ENCODE peak calls at places on chromosomes 3 and 15, in five cellular contexts. R is fibroblast of lung, P is K562, F is upper lobe of right lung, O is colonic mucosa. U is an unnamed sample. For H3K27me3 and H3K4me1, the result is how much of the 10 kb centered on the place peaks cover.

GRCh38 chr3:98655666-98656065 is 62.3 kb upstream of the CPOX start:
- DNase-seq in R (peak), P (no peak), F (no peak), O (no peak), U (peak)

GRCh38 chr3:69785769-69786311 is 46.6 kb downstream of the MITF start:
- DNase-seq in R (no peak), P (no peak), F (no peak), O (no peak), U (no peak)

GRCh38 chr3:176967525-176967924 is 229.8 kb downstream of the TBL1XR1 start:
- DNase-seq in R (no peak), P (no peak), F (no peak), O (no peak), U (no peak)

GRCh38 chr15:31070867-31071266 is 30.7 kb downstream of the TRPM1 start:
- DNase-seq in R (no peak), P (no peak), F (no peak), O (no peak), U (no peak)

GRCh38 chr3:58347984-58348383 is 15.3 kb downstream of the PXK start:
- DNase-seq in R (no peak), P (no peak), F (no peak), O (no peak), U (no peak)

GRCh38 chr3:27888562-27888961 is 166.4 kb upstream of the EOMES start:
- DNase-seq in R (no peak), P (no peak), F (no peak), O (no peak), U (no peak)

GRCh38 chr3:44954962-44955361 is 21.0 kb downstream of the ZDHHC3 start:
- DNase-seq in R (peak), P (peak), F (peak), O (no peak), U (no peak)

GRCh38 chr15:38530113-38530512 is 34.5 kb downstream of the RASGRP1 start:
- DNase-seq in R (no peak), P (no peak), F (no peak), O (no peak), U (no peak)

GRCh38 chr15:42749266-42749665 is 12.3 kb upstream of the CDAN1 start:
- DNase-seq in R (no peak), P (no peak), F (no peak), O (no peak), U (no peak)

GRCh38 chr3:101720851-101721649 is 3.4 kb upstream of the CEP97 start:
- DNase-seq in R (peak), P (no peak), F (no peak), O (no peak), U (peak)

GRCh38 chr3:99410789-99411311 is 227.5 kb upstream of the COL8A1 start:
- DNase-seq in R (peak), P (no peak), F (no peak), O (no peak), U (peak)

GRCh38 chr3:145017959-145018358 is 1046.3 kb downstream of the DIPK2A start:
- DNase-seq in R (peak), P (no peak), F (no peak), O (no peak), U (peak)

GRCh38 chr15:31217067-31217466 is 109.6 kb upstream of the KLF13 start:
- DNase-seq in R (no peak), P (no peak), F (no peak), O (no peak), U (no peak)

GRCh38 chr3:90136468-90137191 is 1029.2 kb downstream of the EPHA3 start:
- DNase-seq in R (no peak), P (no peak), F (no peak), O (peak), U (no peak)

GRCh38 chr3:194575484-194576210 is 57.6 kb downstream of the TMEM44 start:
- DNase-seq in R (peak), P (no peak), F (no peak), O (no peak), U (peak)

GRCh38 chr15:68054658-68055223 is 626 bp downstream of the PIAS1 start:
- DNase-seq in R (peak), P (peak), F (peak), O (peak), U (peak)

GRCh38 chr15:27509014-27509413 is 538.0 kb downstream of the GABRG3 start:
- DNase-seq in R (no peak), P (no peak), F (no peak), O (no peak), U (no peak)

GRCh38 chr3:52978109-52978754 is 67.6 kb downstream of the SFMBT1 start:
- DNase-seq in R (no peak), P (no peak), F (no peak), O (no peak), U (peak)

GRCh38 chr3:53812434-53812833 is 33.8 kb downstream of the CHDH start:
- DNase-seq in R (no peak), P (no peak), F (no peak), O (no peak), U (no peak)

GRCh38 chr3:192700885-192701284 is 26.5 kb downstream of the FGF12 start:
- DNase-seq in R (no peak), P (no peak), F (no peak), O (no peak), U (no peak)

DNA sequence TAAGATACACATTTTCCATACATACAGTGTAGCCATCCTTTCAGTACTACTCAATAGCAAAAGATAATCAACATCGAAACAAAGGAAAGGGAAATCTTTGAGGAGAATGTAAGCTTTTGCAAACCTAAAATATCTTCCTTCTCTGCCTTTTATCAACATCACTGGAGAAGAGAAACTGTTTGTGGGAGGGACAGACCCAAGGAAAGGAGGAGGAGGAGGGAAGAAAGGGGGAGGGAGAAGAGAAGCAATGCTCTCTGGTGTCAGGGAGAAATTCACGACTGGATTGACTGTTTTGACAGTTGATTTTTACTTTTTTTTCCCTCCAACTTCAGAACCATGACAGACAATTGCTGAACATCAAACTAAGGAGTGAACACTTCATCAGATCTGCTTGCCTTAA is 133.3 kb downstream of the CD47 start:
- DNase-seq in R (no peak), P (no peak), F (no peak), O (no peak), U (no peak)
- TF ChIP-seq CTCF in R (no peak), P (no peak), F (no peak), O (no peak), U (no peak)

DNA sequence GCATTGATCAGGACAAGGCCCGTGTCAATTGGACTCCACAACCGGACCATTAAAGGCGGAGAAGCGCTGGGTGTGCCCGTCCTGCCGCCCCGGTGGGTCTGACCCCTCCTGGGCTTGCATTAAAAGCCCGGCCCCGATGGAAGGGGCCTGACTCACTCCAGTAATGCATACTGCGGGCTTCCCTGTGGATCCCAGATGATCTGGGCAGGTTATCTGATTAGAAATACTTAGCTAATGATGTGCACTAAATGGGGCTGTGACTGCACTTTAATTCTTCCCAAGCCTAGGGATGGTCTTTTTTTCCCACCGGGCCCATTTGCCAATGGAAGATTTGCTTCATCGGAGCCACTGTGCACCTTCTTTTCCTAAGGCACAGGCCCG is 124.8 kb downstream of the TMEM266 start:
- DNase-seq in R (no peak), P (no peak), F (no peak), O (no peak), U (no peak)
- H3K27me3 ChIP-seq in R (under half), P (under half), F (under half), O (under half), U (under half)

GRCh38 chr3:190381356-190381940 is 6.5 kb upstream of the CLDN16 start:
- DNase-seq in R (no peak), P (no peak), F (no peak), O (no peak), U (peak)

GRCh38 chr3:190385835-190386688 is 1.9 kb upstream of the CLDN16 start:
- DNase-seq in R (peak), P (no peak), F (no peak), O (no peak), U (peak)

GRCh38 chr3:190382082-190382481 is 5.9 kb upstream of the CLDN16 start:
- DNase-seq in R (peak), P (no peak), F (no peak), O (no peak), U (peak)

GRCh38 chr3:190387578-190388213 is at the start of gene CLDN16:
- DNase-seq in R (no peak), P (no peak), F (no peak), O (no peak), U (no peak)

DNA sequence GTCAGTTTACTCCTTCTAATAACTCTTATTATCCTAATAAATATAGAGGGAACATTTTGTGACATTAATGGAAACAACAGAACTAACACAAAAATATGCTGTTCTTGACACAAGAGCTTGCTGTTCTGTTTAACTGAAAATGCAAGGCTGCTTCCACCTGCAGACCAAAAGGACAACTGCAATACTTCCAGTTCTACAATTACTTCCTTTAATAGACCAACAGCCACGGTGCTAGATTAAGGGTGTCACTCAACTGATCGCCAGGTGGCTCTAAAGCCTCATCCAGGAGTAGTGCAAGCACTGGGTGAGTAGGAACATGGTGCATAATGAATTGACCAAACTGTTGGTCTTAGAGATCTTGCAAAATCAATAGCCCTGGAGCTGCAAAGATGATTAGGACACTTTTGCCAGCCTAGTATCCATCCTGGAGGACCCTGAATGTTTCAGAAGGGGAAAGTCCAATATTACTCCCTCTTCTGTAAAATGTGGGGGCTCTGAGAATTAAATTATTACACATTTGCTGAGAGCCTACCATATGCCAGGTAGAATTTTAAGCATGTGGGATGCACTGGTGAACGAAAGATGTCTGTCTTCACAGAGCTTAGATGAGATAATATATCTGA is 3.6 kb upstream of the CLDN16 start:
- DNase-seq in R (peak), P (peak), F (no peak), O (peak), U (peak)
- H3K4me1 ChIP-seq in R (under half), P (under half), F (under half), O (under half), U (under half)

GRCh38 chr3:31364711-31365110 is 168.0 kb upstream of the STT3B start:
- DNase-seq in R (peak), P (peak), F (no peak), O (no peak), U (peak)
- TF ChIP-seq CTCF in R (no peak), P (peak), F (no peak), O (no peak), U (peak)

GRCh38 chr3:133996996-133997395 is 32.7 kb downstream of the SLCO2A1 start:
- DNase-seq in R (no peak), P (no peak), F (no peak), O (no peak), U (no peak)

GRCh38 chr3:133996251-133996661 is 33.5 kb downstream of the SLCO2A1 start:
- DNase-seq in R (no peak), P (no peak), F (no peak), O (no peak), U (no peak)

GRCh38 chr3:133992951-133993595 is 36.7 kb downstream of the SLCO2A1 start:
- DNase-seq in R (peak), P (no peak), F (no peak), O (no peak), U (no peak)

GRCh38 chr3:133994166-133994910 is 35.4 kb downstream of the SLCO2A1 start:
- DNase-seq in R (no peak), P (no peak), F (no peak), O (no peak), U (no peak)

GRCh38 chr3:133995264-133995663 is 34.5 kb downstream of the SLCO2A1 start:
- DNase-seq in R (no peak), P (no peak), F (no peak), O (no peak), U (no peak)
- H3K27me3 ChIP-seq in R (under half), P (half or more), F (under half), O (under half), U (under half)

GRCh38 chr15:80838012-80838411 is 58.8 kb downstream of the CEMIP start:
- DNase-seq in R (no peak), P (no peak), F (no peak), O (no peak), U (no peak)
- H3K4me1 ChIP-seq in R (under half), P (under half), F (under half), O (under half), U (under half)

DNA sequence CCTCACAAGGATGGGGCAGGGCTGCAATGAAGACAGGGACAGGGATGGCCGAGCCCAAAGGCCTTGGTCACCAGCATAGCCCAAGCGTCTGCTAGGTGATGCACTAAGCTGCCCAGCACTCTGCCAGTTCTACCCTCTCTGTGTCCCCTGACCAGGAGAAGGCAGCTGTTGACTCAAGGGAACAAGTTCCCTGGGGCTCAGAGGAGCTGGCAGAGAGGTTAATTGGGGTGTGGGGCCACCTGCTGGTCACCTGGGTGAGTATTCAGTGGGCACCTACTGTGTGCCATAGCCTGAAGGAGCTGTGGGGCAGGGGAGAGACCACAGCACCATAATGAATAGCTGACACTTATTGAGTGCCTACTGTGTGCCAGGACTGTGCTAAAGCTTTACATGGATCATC is 22.0 kb upstream of the DOCK3 start:
- DNase-seq in R (peak), P (peak), F (peak), O (peak), U (peak)
- TF ChIP-seq CTCF in R (peak), P (peak), F (peak), O (no peak), U (peak)

GRCh38 chr15:79213650-79214049 is 68.9 kb upstream of the ANKRD34C start:
- DNase-seq in R (no peak), P (no peak), F (no peak), O (no peak), U (no peak)
- H3K27me3 ChIP-seq in R (under half), P (under half), F (under half), O (under half), U (under half)